ENCODE peak calls at places on chromosomes 13 and 19, in four cellular contexts. T, E, R and Q are unnamed samples.

GRCh38 chr19:55584871-55585270 is 4.2 kb upstream of the ZNF579 start:
- DNase-seq in E (no peak), T (no peak), R (no peak), Q (no peak)

GRCh38 chr13:62643007-62643483 is 1227.4 kb upstream of the PCDH20 start:
- DNase-seq in R (no peak), T (no peak), E (peak), Q (no peak)

GRCh38 chr19:7789447-7789846 is 26.4 kb downstream of the CLEC4M start:
- DNase-seq in E (no peak), T (no peak), R (no peak), Q (no peak)

GRCh38 chr19:15296353-15296752 is 36.0 kb downstream of the BRD4 start:
- DNase-seq in R (no peak), T (no peak), E (no peak), Q (no peak)

GRCh38 chr19:10871711-10872550 is 578 bp downstream of the CARM1 start:
- DNase-seq in T (peak), R (no peak), E (no peak), Q (no peak)

GRCh38 chr19:55526216-55527196 is 10.4 kb downstream of the SBK2 start:
- DNase-seq in R (no peak), E (peak), T (peak), Q (no peak)

GRCh38 chr13:91132381-91132780 is 215.1 kb upstream of the MIR17HG start:
- DNase-seq in T (no peak), R (no peak), E (no peak), Q (no peak)

GRCh38 chr13:45873491-45874360 is 22.2 kb upstream of the SIAH3 start:
- DNase-seq in T (no peak), R (no peak), E (no peak), Q (no peak)

GRCh38 chr13:102183509-102184182 is 218.2 kb downstream of the FGF14 start:
- DNase-seq in E (no peak), T (no peak), R (no peak), Q (no peak)

GRCh38 chr19:53871448-53871847 is 3.8 kb downstream of the MYADM start:
- DNase-seq in E (no peak), R (no peak), T (no peak), Q (no peak)

GRCh38 chr19:1267441-1268391 is 1.4 kb upstream of the CIRBP start:
- DNase-seq in T (peak), E (peak), R (no peak), Q (no peak)

GRCh38 chr13:81171065-81171647 is 830.2 kb upstream of the SPRY2 start:
- DNase-seq in R (no peak), E (peak), T (no peak), Q (no peak)

GRCh38 chr19:11263726-11264125 is 1.4 kb upstream of the DOCK6 start:
- DNase-seq in T (no peak), E (no peak), R (no peak), Q (no peak)